ENCODE peak calls at places on chromosomes 16 and 17, in six cellular contexts. S, W, T, Y, J and X are unnamed samples.

GRCh38 chr16:31485571-31485970 is 2.6 kb downstream of the SLC5A2 start:
- DNase-seq in W (no peak), T (no peak), J (no peak), Y (no peak), S (no peak), X (no peak)

GRCh38 chr16:85563515-85564276 is 49.4 kb upstream of the GSE1 start:
- DNase-seq in T (peak), J (peak), S (no peak), W (peak), Y (peak), X (peak)

GRCh38 chr17:74750327-74751069 is 2.1 kb downstream of the NHERF1 start:
- DNase-seq in S (no peak), W (no peak), Y (no peak), J (no peak), T (peak), X (peak)

GRCh38 chr17:6648181-6648580 is 3.2 kb downstream of the MED31 start:
- DNase-seq in Y (no peak), J (no peak), W (no peak), T (no peak), S (no peak), X (no peak)

GRCh38 chr16:25212636-25213035 is 4.1 kb upstream of the AQP8 start:
- DNase-seq in S (no peak), Y (no peak), J (no peak), T (no peak), W (no peak), X (no peak)

GRCh38 chr16:4241601-4242270 is at the start of gene SRL:
- DNase-seq in J (peak), Y (no peak), T (no peak), S (no peak), W (no peak), X (no peak)

GRCh38 chr17:7383742-7384488 is 3.0 kb downstream of the TNK1 start:
- DNase-seq in W (no peak), Y (no peak), S (no peak), J (peak), T (no peak), X (no peak)

GRCh38 chr17:12765544-12765943 is 23.8 kb upstream of the ARHGAP44 start:
- DNase-seq in S (peak), T (peak), Y (no peak), J (no peak), W (no peak), X (peak)

GRCh38 chr16:28202147-28202746 is 9.5 kb downstream of the XPO6 start:
- DNase-seq in J (no peak), W (no peak), S (no peak), Y (no peak), T (no peak), X (no peak)

GRCh38 chr16:55539049-55539448 is 27.4 kb upstream of the CAPNS2 start:
- DNase-seq in J (no peak), T (no peak), Y (no peak), S (no peak), W (no peak), X (no peak)

GRCh38 chr16:4330277-4330882 is 14.5 kb downstream of the GLIS2 start:
- DNase-seq in Y (peak), T (peak), W (peak), S (no peak), J (peak), X (peak)

GRCh38 chr17:62732125-62732524 is 76.0 kb downstream of the MARCHF10 start:
- DNase-seq in J (no peak), S (no peak), W (no peak), T (no peak), Y (no peak), X (no peak)

GRCh38 chr16:74743045-74743667 is 31.5 kb downstream of the FA2H start:
- DNase-seq in T (no peak), Y (no peak), W (no peak), S (no peak), J (no peak), X (no peak)

GRCh38 chr16:25411376-25412081 is 153.9 kb upstream of the ZKSCAN2 start:
- DNase-seq in S (no peak), T (no peak), W (no peak), J (no peak), Y (no peak), X (no peak)

GRCh38 chr16:87800497-87800896 is 34.7 kb upstream of the KLHDC4 start:
- DNase-seq in T (no peak), Y (no peak), J (no peak), S (no peak), W (no peak), X (no peak)

GRCh38 chr16:69513180-69513966 is 52.4 kb upstream of the NFAT5 start:
- DNase-seq in J (no peak), Y (peak), W (no peak), S (peak), T (no peak), X (no peak)

GRCh38 chr16:80852261-80852872 is 48.0 kb upstream of the CDYL2 start:
- DNase-seq in S (no peak), T (peak), J (no peak), Y (peak), W (no peak), X (peak)

GRCh38 chr17:75152971-75153853 is 1.1 kb downstream of the JPT1 start:
- DNase-seq in J (no peak), Y (peak), T (peak), S (no peak), W (no peak), X (peak)

GRCh38 chr16:154223-155030 is 2.0 kb downstream of the HBZ start:
- DNase-seq in Y (peak), W (no peak), J (no peak), S (no peak), T (no peak), X (no peak)

GRCh38 chr16:72590179-72590937 is 418.4 kb upstream of the PMFBP1 start:
- DNase-seq in Y (no peak), S (peak), J (no peak), T (no peak), W (no peak), X (no peak)

GRCh38 chr17:40518401-40519088 is 17.1 kb upstream of the TNS4 start:
- DNase-seq in S (no peak), J (no peak), W (peak), Y (peak), T (no peak), X (peak)

GRCh38 chr16:23836078-23836403 is 258 bp downstream of the PRKCB start:
- DNase-seq in Y (no peak), W (no peak), S (no peak), T (no peak), J (no peak), X (no peak)

GRCh38 chr16:83137326-83137770 is 510.6 kb downstream of the CDH13 start:
- DNase-seq in Y (peak), T (peak), S (no peak), W (no peak), J (no peak), X (peak)

GRCh38 chr17:42846594-42847280 is 2.4 kb downstream of the AOC2 start:
- DNase-seq in Y (no peak), J (no peak), S (no peak), W (peak), T (peak), X (no peak)

GRCh38 chr17:18319604-18320256 is 4.6 kb downstream of the SMCR8 start:
- DNase-seq in J (no peak), Y (peak), W (no peak), S (peak), T (peak), X (no peak)

GRCh38 chr16:9334091-9334490 is 242.6 kb downstream of the HAPSTR1 start:
- DNase-seq in T (no peak), W (no peak), S (no peak), Y (no peak), J (no peak), X (no peak)

GRCh38 chr17:73334771-73335513 is 23.1 kb upstream of the CDC42EP4 start:
- DNase-seq in T (no peak), Y (no peak), J (no peak), S (no peak), W (no peak), X (no peak)

GRCh38 chr17:10149573-10150399 is 48.6 kb downstream of the GAS7 start:
- DNase-seq in Y (no peak), W (no peak), S (no peak), T (no peak), J (no peak), X (peak)

GRCh38 chr17:6070895-6071511 is 824 bp downstream of the WSCD1 start:
- DNase-seq in J (no peak), Y (no peak), W (no peak), T (peak), S (no peak), X (no peak)

GRCh38 chr17:78525511-78526160 is 51.6 kb downstream of the DNAH17 start:
- DNase-seq in W (no peak), S (no peak), T (no peak), Y (no peak), J (no peak), X (no peak)

GRCh38 chr16:66696669-66697630 is at the start of gene CMTM4:
- DNase-seq in S (no peak), T (peak), J (peak), Y (peak), W (peak), X (peak)
- TF ChIP-seq CTCF in S (peak), T (no peak), J (peak), Y (no peak), W (no peak), X (no peak)

GRCh38 chr16:57473906-57474305 is 11.4 kb downstream of the POLR2C start:
- DNase-seq in S (no peak), T (no peak), Y (no peak), W (no peak), J (no peak), X (no peak)

GRCh38 chr16:57474671-57475661 is 11.3 kb downstream of the DOK4 start:
- DNase-seq in W (peak), J (no peak), T (no peak), Y (no peak), S (no peak), X (no peak)

GRCh38 chr16:57477531-57478202 is 8.6 kb downstream of the DOK4 start:
- DNase-seq in J (no peak), T (no peak), W (no peak), S (no peak), Y (no peak), X (no peak)

GRCh38 chr16:57476546-57477410 is 9.5 kb downstream of the DOK4 start:
- DNase-seq in S (no peak), J (no peak), Y (no peak), T (no peak), W (peak), X (no peak)

DNA sequence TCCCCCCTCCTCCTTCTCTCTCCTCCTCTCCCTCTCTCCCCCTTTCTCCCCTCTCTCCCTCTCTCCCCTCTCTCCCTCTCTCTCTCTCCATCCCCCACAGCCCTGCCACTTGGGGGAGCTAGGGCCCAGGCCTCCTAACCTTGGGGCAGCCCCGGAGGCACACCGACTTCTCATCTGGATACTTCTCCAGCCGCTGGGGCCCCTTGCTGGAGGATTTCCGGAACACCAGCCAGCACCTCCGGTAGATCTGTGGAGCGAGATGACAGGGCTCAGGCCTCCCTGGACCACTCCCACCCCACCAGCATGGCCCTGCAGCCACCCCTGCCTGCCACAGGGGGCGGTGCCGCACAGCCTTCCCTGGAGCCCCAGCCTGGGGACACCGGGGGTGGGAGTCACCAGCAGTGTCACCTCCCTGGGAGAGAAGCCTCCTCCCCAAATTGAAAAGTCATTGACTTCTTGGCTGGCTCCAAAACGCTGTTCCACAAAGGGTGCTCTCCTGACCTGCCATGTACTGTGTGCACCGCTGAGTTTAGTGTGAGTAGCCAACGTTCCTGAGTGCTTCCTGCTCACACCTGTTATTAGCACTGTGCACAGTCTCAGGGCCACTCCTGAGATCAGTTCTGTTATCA is 10.5 kb downstream of the DOK4 start:
- DNase-seq in W (peak), T (peak), S (no peak), Y (peak), J (no peak), X (peak)
- TF ChIP-seq CTCF in W (no peak), T (peak), S (peak), Y (peak), J (peak), X (peak)

DNA sequence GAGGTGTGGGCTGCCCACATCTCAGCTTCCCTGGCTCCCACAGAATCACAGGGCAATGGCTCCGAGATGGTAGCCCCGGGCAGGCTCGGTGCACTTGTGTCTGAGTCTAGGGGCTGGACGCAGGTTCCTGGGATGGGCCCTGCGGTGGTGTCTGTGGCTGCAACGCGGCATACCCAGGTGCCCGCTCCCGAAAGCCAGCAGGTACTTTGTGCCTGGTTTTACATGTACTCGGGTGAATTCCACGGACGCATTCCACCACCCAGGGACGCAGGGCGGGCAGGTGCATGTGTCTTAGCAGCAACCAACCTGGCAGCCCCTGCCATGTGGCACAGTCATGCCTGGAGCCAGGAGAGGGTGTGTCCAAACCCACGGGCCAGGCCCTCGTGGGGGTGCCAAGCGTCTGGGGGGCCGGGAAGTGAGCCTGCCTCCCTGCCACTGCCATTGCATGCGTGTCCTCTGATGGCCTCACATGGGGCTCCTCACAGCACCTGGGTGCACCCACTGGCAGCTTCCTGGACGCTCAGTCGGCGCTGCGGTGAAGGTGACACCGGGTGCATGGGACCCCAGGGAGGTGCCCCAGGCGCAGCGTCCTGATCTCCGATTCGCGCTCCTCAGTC is 4.4 kb upstream of the TMEM204 start:
- DNase-seq in Y (no peak), S (no peak), T (peak), J (peak), W (no peak), X (no peak)
- TF ChIP-seq CTCF in Y (no peak), S (no peak), T (no peak), J (no peak), W (no peak), X (no peak)

GRCh38 chr17:14882131-14882530 is 383.0 kb downstream of the PMP22 start:
- DNase-seq in S (peak), J (no peak), W (no peak), T (no peak), Y (no peak), X (no peak)

GRCh38 chr17:14886200-14886739 is 378.9 kb downstream of the PMP22 start:
- DNase-seq in Y (peak), S (no peak), T (no peak), J (no peak), W (no peak), X (no peak)
- TF ChIP-seq CTCF in Y (no peak), S (no peak), T (no peak), J (peak), W (no peak), X (no peak)

DNA sequence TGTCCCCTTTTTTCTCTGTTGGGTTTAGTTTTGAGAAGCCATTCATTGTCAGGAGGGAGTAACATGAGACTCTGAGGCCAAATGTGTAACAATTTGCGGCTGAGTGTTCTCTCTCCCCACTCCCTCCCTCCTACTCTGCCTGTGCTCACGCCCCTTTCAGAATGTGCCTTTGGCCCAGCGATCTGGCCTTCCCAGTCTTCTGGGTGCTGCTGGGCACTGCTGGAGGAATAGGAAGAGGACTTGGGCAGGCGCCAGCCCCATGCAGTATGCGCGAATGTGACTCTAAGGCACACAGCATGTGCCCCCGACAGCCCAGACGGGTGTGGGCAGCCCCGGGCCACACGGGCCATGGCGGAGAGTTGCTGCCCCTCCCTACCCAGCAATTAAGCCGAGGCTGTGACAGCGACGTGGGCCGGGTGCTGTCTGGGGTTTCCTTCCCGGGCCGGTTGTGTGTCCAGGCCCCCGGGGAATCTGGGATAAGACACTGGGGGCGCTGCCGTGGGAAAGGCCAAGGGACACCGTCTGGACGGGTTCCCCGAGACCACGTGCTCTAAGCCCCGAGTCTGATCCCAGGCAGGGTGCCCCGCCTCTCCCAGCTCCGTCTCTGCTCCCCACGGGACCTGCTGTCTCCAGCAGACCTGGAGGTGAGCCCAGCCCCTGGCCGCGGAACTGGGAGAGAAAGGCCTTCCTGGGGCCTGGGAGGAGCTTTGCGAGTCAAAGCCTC is 92.4 kb downstream of the IRX3 start:
- DNase-seq in J (peak), S (no peak), T (peak), Y (no peak), W (peak), X (no peak)
- TF ChIP-seq CTCF in J (no peak), S (no peak), T (no peak), Y (no peak), W (no peak), X (no peak)

GRCh38 chr17:66387391-66387981 is 85.1 kb downstream of the PRKCA start:
- DNase-seq in S (no peak), T (no peak), J (no peak), Y (no peak), W (no peak), X (peak)

GRCh38 chr17:66397486-66397885 is 95.1 kb downstream of the PRKCA start:
- DNase-seq in J (no peak), Y (no peak), W (no peak), T (no peak), S (no peak), X (no peak)

GRCh38 chr17:66395961-66396360 is 93.5 kb downstream of the PRKCA start:
- DNase-seq in Y (no peak), T (no peak), S (no peak), J (no peak), W (no peak), X (no peak)

GRCh38 chr17:66398059-66398458 is 95.6 kb downstream of the PRKCA start:
- DNase-seq in T (no peak), J (no peak), S (no peak), W (no peak), Y (no peak), X (no peak)

DNA sequence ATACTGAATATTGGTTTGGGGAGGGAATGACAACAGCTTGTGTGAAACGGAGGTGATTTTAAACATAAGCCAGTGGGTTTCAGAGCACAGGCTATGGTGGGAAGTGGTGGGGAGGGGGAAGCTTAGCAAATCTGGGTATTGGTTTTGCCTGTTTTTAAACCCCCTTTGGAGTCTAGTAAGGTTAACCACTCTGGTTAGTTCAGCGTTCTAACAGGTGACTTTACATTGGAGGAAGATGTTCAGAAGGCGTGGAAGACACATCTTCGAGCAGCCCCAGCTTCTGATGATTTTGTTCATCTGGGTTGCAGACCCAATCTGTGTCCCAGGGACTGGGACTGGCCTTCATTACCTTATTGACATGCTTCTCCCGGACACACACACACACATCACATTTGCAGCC is 90.6 kb downstream of the PRKCA start:
- DNase-seq in Y (no peak), S (no peak), W (no peak), T (no peak), J (no peak), X (no peak)
- TF ChIP-seq CTCF in Y (no peak), S (no peak), W (no peak), T (no peak), J (no peak), X (no peak)

GRCh38 chr16:57626420-57627170 is 1.8 kb upstream of the ADGRG1 start:
- DNase-seq in S (no peak), Y (no peak), W (no peak), J (peak), T (no peak), X (no peak)

GRCh38 chr16:57627184-57627871 is 1.1 kb upstream of the ADGRG1 start:
- DNase-seq in J (no peak), T (no peak), Y (peak), S (peak), W (no peak), X (peak)

GRCh38 chr16:57629516-57630401 is 1.3 kb downstream of the ADGRG1 start:
- DNase-seq in W (no peak), T (no peak), S (no peak), Y (no peak), J (peak), X (no peak)

GRCh38 chr16:57628782-57629181 is 352 bp downstream of the ADGRG1 start:
- DNase-seq in S (no peak), Y (no peak), J (no peak), T (no peak), W (no peak), X (no peak)

DNA sequence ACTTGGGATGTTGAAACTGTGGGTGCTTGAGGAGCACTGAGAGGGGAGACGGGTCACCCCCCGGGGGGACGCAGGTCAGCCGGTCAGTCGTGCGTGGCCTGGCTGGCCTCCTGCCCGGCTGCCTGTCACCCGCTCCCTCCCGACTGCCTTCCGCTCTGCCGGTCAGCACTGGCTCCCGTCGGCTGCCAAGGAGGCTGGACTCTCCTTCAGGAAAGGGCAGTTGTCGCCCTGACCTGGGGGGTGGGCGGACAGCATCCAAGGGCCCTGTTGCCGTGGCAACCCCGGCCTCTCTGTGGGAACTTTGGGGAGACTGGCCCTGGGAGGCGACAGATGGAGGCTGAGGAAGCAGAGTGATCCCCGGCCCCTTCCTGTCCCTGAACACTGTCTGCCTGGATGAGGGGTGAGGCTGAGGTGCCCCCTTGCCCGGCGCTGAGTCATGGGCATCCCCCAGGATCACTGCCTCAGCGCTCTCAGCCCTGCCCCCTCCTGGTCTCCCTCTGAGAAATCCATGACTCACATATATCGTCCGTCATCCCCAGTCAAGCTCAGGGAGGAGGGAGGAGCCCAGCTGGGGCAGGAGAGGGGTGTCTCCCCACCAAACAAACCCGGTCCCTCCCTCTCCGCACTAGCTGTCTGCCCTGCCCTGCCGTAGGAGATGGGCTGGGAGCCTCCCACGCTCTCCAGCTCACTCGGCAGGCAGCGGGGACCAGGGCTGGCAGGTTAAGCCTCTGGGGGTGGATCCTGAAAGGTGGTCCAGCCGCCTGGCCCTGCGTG is at the start of gene ADGRG1:
- DNase-seq in Y (peak), J (peak), S (peak), T (peak), W (peak), X (peak)
- TF ChIP-seq CTCF in Y (no peak), J (peak), S (peak), T (no peak), W (no peak), X (peak)